ENCODE peak calls at places on chromosomes 16 and 17, in nine cellular contexts. F is body of pancreas, C is pancreas, Y is heart right ventricle, D is astrocyte of the spinal cord, V is PC-3, H is fibroblast of pulmonary artery, A is neural progenitor cell, J is uterus. L is an unnamed sample.
A peak's percentile ranks its signal among the peaks of the same experiment; 100 is the strongest.

GRCh38 chr17:80477647-80478478 is 1.5 kb upstream of the NPTX1 start:
- DNase-seq in F (no peak), C (no peak), Y (peak; percentile 32), D (peak; percentile 36), V (no peak), H (peak; percentile 46), A (peak; percentile 91), J (peak; percentile 59), L (no peak)

GRCh38 chr16:65342231-65342866 is 220.5 kb upstream of the CDH11 start:
- DNase-seq in F (no peak), C (no peak), Y (no peak), D (no peak), V (no peak), H (no peak), A (peak; percentile 2), J (no peak), L (no peak)

GRCh38 chr17:80619535-80620235 is 75.0 kb downstream of the RPTOR start:
- DNase-seq in F (no peak), C (no peak), Y (no peak), D (no peak), V (peak; percentile 89), H (no peak), A (no peak), J (no peak), L (peak; percentile 84)

GRCh38 chr17:76515291-76515949 is 14.2 kb upstream of the RHBDF2 start:
- DNase-seq in F (peak; percentile 54), C (peak; percentile 38), Y (peak; percentile 55), D (peak; percentile 79), V (no peak), H (peak; percentile 97), A (no peak), J (peak; percentile 85), L (no peak)

GRCh38 chr17:4369557-4370230 is 3.2 kb upstream of the UBE2G1 start:
- DNase-seq in F (no peak), C (no peak), Y (no peak), D (no peak), V (no peak), H (no peak), A (no peak), J (no peak), L (no peak)

GRCh38 chr16:1938316-1938715 is 4.7 kb downstream of the MSRB1 start:
- DNase-seq in F (no peak), C (no peak), Y (no peak), D (no peak), V (no peak), H (no peak), A (no peak), J (no peak), L (no peak)

GRCh38 chr17:71472809-71473789 is 647.7 kb upstream of the SOX9 start:
- DNase-seq in F (peak; percentile 34), C (peak; percentile 42), Y (peak; percentile 6), D (peak; percentile 66), V (peak; percentile 87), H (peak; percentile 76), A (peak; percentile 81), J (no peak), L (peak; percentile 72)

GRCh38 chr16:56414366-56414765 is 11.0 kb downstream of the AMFR start:
- DNase-seq in F (no peak), C (no peak), Y (no peak), D (no peak), V (no peak), H (no peak), A (no peak), J (no peak), L (no peak)

GRCh38 chr17:73089918-73090317 is 2.6 kb downstream of the SLC39A11 start:
- DNase-seq in F (peak; percentile 36), C (no peak), Y (no peak), D (no peak), V (no peak), H (no peak), A (no peak), J (no peak), L (no peak)

GRCh38 chr16:87043273-87044030 is 273.7 kb downstream of the C16orf95 start:
- DNase-seq in F (peak; percentile 39), C (no peak), Y (peak; percentile 33), D (peak; percentile 32), V (no peak), H (peak; percentile 22), A (no peak), J (no peak), L (no peak)

GRCh38 chr16:23729503-23730424 is 16.7 kb upstream of the ERN2 start:
- DNase-seq in F (no peak), C (no peak), Y (no peak), D (peak; percentile 17), V (peak; percentile 35), H (peak; percentile 61), A (no peak), J (no peak), L (peak; percentile 20)

GRCh38 chr16:6149031-6149430 is 1051.4 kb upstream of the EEF2KMT start:
- DNase-seq in F (no peak), C (no peak), Y (no peak), D (no peak), V (no peak), H (no peak), A (no peak), J (no peak), L (no peak)

GRCh38 chr16:49478107-49478506 is 104.5 kb downstream of the C16orf78 start:
- DNase-seq in F (no peak), C (no peak), Y (no peak), D (no peak), V (no peak), H (no peak), A (no peak), J (no peak), L (no peak)

DNA sequence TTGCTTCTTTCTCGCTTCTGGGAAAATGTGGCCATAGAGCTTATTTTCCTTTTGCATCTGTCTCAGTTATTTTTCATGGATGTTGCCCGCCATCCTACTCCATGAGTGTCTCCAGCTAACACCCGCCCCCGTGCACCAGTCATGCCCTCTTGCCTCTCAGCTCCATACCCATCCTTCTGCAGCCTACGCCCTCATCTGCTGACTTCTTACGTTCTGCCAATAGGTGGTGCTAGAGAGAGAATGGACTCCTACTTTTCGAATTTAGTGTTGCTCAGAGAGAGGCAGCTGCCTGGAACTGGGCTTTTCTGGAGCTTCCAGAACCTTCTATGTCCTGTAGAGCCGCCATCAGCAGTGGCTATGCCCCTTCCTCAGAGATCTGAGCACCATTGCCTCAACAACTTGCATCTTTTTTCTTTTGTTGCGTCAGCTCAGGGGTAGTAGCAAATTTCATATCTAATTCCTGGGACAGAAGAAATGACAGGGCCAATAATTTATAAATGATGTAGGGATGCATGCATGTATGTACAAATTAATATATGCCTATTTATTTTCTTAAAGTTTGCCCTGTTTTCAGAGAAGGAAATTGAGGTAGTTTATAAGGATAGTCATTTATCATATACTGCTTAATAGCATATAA is 119.7 kb upstream of the MYOCD start:
- DNase-seq in F (peak; percentile 49), C (peak; percentile 45), Y (peak; percentile 31), D (peak; percentile 47), V (peak; percentile 67), H (peak; percentile 65), A (peak; percentile 68), J (no peak), L (peak; percentile 67)
- TF ChIP-seq CTCF in F (peak; percentile 72), C (peak; percentile 36), Y (peak; percentile 69), D (peak; percentile 91), V (peak; percentile 77), H (peak; percentile 93), A (peak; percentile 80), J (peak; percentile 49), L (peak; percentile 87)

GRCh38 chr16:31475949-31476304 is 4.0 kb downstream of the TGFB1I1 start:
- DNase-seq in F (no peak), C (no peak), Y (no peak), D (no peak), V (no peak), H (no peak), A (no peak), J (no peak), L (no peak)
- H3K4me3 ChIP-seq in F (no peak overlapping the region), C (no peak overlapping the region), Y (no peak overlapping the region), D (no peak overlapping the region), V (no peak overlapping the region), H (no peak overlapping the region), A (no peak overlapping the region), J (no peak overlapping the region), L (no peak overlapping the region)

GRCh38 chr16:69725480-69726312 is 664 bp downstream of the NQO1 start:
- DNase-seq in F (no peak), C (no peak), Y (no peak), D (no peak), V (no peak), H (no peak), A (no peak), J (no peak), L (no peak)
- TF ChIP-seq CTCF in F (no peak), C (no peak), Y (no peak), D (no peak), V (no peak), H (no peak), A (no peak), J (no peak), L (no peak)

GRCh38 chr17:62704381-62704971 is 77.0 kb downstream of the MRC2 start:
- DNase-seq in F (peak; percentile 43), C (peak; percentile 27), Y (no peak), D (peak; percentile 62), V (peak; percentile 93), H (peak; percentile 39), A (no peak), J (peak; percentile 52), L (peak; percentile 82)
- H3K4me3 ChIP-seq in F (peak overlapping the region; percentile 37), C (peak overlapping the region; percentile 51), Y (peak overlapping the region; percentile 60), D (peak overlapping the region; percentile 59), V (peak overlapping the region; percentile 73), H (peak overlapping the region; percentile 58), A (peak overlapping the region; percentile 94), J (peak overlapping the region; percentile 23), L (peak overlapping the region; percentile 44)

DNA sequence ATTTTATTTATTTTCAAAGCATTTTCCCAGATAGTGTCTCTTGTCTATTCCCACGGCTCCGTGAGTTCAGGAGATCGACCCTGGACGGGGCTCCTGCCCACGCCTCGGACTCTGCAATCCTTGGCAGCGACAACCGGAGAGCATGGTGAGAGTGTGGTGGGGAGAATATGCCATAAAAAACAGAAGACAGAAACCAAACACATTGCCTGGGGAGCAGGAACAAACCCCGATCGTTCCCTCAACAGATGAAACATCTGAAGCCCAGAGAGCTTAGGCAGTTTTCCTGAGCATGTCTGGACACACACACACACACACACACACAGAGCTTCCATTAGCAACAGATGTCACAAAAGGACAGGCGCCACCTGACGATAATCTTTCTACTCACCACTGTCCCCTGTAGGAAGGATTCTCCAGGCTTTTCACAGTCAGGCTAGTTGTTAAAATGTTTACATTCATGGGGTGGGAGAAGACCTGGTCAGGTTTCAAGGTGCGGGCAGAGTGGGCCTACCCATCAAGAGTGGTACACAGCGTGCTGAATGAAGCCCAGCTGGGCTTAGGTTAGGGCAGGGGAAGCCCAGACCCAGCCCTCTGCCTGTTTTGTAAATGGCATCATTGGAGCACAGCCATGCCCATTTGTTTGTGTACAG is 230.4 kb upstream of the TNRC6C start:
- DNase-seq in F (no peak), C (no peak), Y (peak; percentile 73), D (no peak), V (peak; percentile 45), H (no peak), A (no peak), J (peak; percentile 69), L (peak; percentile 2)
- TF ChIP-seq CTCF in F (no peak), C (no peak), Y (peak; percentile 43), D (no peak), V (peak; percentile 58), H (no peak), A (no peak), J (peak; percentile 11), L (no peak)